ENCODE peak calls at places on chromosomes 16 and 17, in seven cellular contexts. T, D, Z, A, F, C and H are unnamed samples.
A peak's percentile ranks its signal among the peaks of the same experiment; 100 is the strongest.

GRCh38 chr16:73289232-73289631 is 241.3 kb upstream of the ZFHX3 start:
- DNase-seq in F (no peak), T (no peak), A (no peak), D (no peak), C (no peak), Z (no peak), H (no peak)

GRCh38 chr17:75827291-75828050 is 16.7 kb downstream of the UNC13D start:
- DNase-seq in F (peak; percentile 43), Z (peak; percentile 36), C (peak; percentile 61), D (peak; percentile 73), A (peak; percentile 35), T (peak; percentile 42), H (peak; percentile 35)

GRCh38 chr16:67147437-67148140 is 3.2 kb downstream of the B3GNT9 start:
- DNase-seq in C (no peak), T (no peak), D (no peak), Z (no peak), F (no peak), A (no peak), H (no peak)

GRCh38 chr16:46713634-46714033 is 24.2 kb downstream of the ORC6 start:
- DNase-seq in F (no peak), D (no peak), T (no peak), A (no peak), C (no peak), Z (no peak), H (no peak)

GRCh38 chr16:75792781-75793180 is 66.5 kb upstream of the CPHXL start:
- DNase-seq in F (no peak), T (no peak), Z (no peak), A (no peak), C (no peak), D (no peak), H (no peak)

GRCh38 chr16:76483510-76483909 is 206.3 kb downstream of the CNTNAP4 start:
- DNase-seq in D (no peak), T (no peak), C (no peak), A (no peak), F (no peak), Z (no peak), H (no peak)

GRCh38 chr16:11914759-11915643 is 755 bp downstream of the GSPT1 start:
- DNase-seq in T (no peak), A (no peak), F (peak; percentile 52), C (peak; percentile 30), D (peak; percentile 74), Z (no peak), H (no peak)

GRCh38 chr16:66430214-66430613 is 3.1 kb downstream of the BEAN1 start:
- DNase-seq in F (no peak), A (no peak), Z (no peak), D (no peak), T (no peak), C (no peak), H (no peak)

GRCh38 chr16:86449377-86450095 is 60.8 kb upstream of the FOXF1 start:
- DNase-seq in T (no peak), F (no peak), A (no peak), C (no peak), D (no peak), Z (no peak), H (no peak)

GRCh38 chr17:19641687-19642372 is 6.7 kb upstream of the ALDH3A2 start:
- DNase-seq in C (no peak), Z (no peak), A (no peak), D (no peak), T (no peak), F (no peak), H (no peak)

GRCh38 chr17:65202833-65203571 is 65.8 kb downstream of the RGS9 start:
- DNase-seq in F (no peak), A (no peak), D (no peak), Z (no peak), T (no peak), C (no peak), H (no peak)

GRCh38 chr17:75838410-75838809 is 5.8 kb downstream of the UNC13D start:
- DNase-seq in C (no peak), Z (no peak), A (no peak), F (no peak), T (no peak), D (no peak), H (no peak)

GRCh38 chr17:81012574-81013447 is 21.2 kb downstream of the CHMP6 start:
- DNase-seq in A (no peak), Z (no peak), T (no peak), F (no peak), C (no peak), D (no peak), H (no peak)

GRCh38 chr17:40124279-40125141 is 2.7 kb downstream of the MSL1 start:
- DNase-seq in C (no peak), D (peak; percentile 46), T (no peak), F (no peak), Z (no peak), A (no peak), H (no peak)

GRCh38 chr16:12061336-12062055 is 85.0 kb downstream of the SNX29 start:
- DNase-seq in D (peak; percentile 50), C (no peak), F (peak; percentile 10), A (no peak), T (no peak), Z (no peak), H (no peak)

GRCh38 chr16:27795992-27796614 is 246.2 kb downstream of the KATNIP start:
- DNase-seq in T (peak; percentile 46), D (peak; percentile 55), A (no peak), F (no peak), C (peak; percentile 6), Z (no peak), H (no peak)

GRCh38 chr17:61846976-61847375 is 16.4 kb downstream of the BRIP1 start:
- DNase-seq in Z (no peak), C (no peak), D (no peak), F (no peak), T (no peak), A (no peak), H (no peak)

GRCh38 chr17:30599424-30600061 is 122.3 kb downstream of the GOSR1 start:
- DNase-seq in D (no peak), C (no peak), T (no peak), Z (no peak), A (no peak), F (no peak), H (no peak)

GRCh38 chr17:13587487-13588338 is 14.0 kb downstream of the HS3ST3A1 start:
- DNase-seq in C (no peak), A (no peak), F (peak; percentile 53), Z (no peak), T (no peak), D (peak; percentile 69), H (no peak)

GRCh38 chr16:76963614-76964315 is 227.2 kb upstream of the MON1B start:
- DNase-seq in F (no peak), D (no peak), T (no peak), Z (no peak), C (no peak), A (no peak), H (no peak)

GRCh38 chr16:49734330-49734729 is 121.6 kb downstream of the ZNF423 start:
- DNase-seq in Z (no peak), T (no peak), F (no peak), A (no peak), C (no peak), D (no peak), H (no peak)

GRCh38 chr16:660459-661183 is 7.3 kb upstream of the RHOT2 start:
- DNase-seq in D (peak; percentile 59), A (peak; percentile 87), F (peak; percentile 77), C (peak; percentile 65), Z (peak; percentile 70), T (peak; percentile 90), H (no peak)

GRCh38 chr17:60554377-60554788 is 28.3 kb upstream of the APPBP2 start:
- DNase-seq in C (no peak), T (no peak), A (no peak), F (peak; percentile 68), Z (no peak), D (peak; percentile 71), H (peak; percentile 36)

GRCh38 chr16:30456302-30456701 is 10.6 kb upstream of the SEPHS2 start:
- DNase-seq in Z (no peak), A (no peak), C (no peak), D (no peak), F (no peak), T (no peak), H (no peak)

GRCh38 chr16:75227361-75228142 is 8.8 kb downstream of the CTRB1 start:
- DNase-seq in F (peak; percentile 1), Z (no peak), C (no peak), T (no peak), D (no peak), A (no peak), H (no peak)

GRCh38 chr16:8295436-8295835 is 294.9 kb downstream of the TMEM114 start:
- DNase-seq in T (no peak), D (no peak), A (no peak), F (no peak), Z (no peak), C (no peak), H (no peak)

GRCh38 chr17:44083250-44083849 is 12.8 kb downstream of the G6PC3 start:
- DNase-seq in T (no peak), D (no peak), F (no peak), Z (no peak), C (no peak), A (no peak), H (no peak)

GRCh38 chr16:88921603-88921995 is 55.1 kb upstream of the PABPN1L start:
- DNase-seq in T (no peak), C (no peak), D (no peak), F (no peak), Z (no peak), A (no peak), H (no peak)

GRCh38 chr16:84043486-84044107 is 1.0 kb upstream of the SLC38A8 start:
- DNase-seq in C (no peak), D (peak; percentile 53), A (no peak), T (no peak), Z (no peak), F (no peak), H (no peak)

GRCh38 chr17:81400154-81400938 is 5.1 kb downstream of the BAHCC1 start:
- DNase-seq in A (no peak), D (peak; percentile 76), F (peak; percentile 62), T (no peak), Z (no peak), C (no peak), H (no peak)

GRCh38 chr17:68763551-68763950 is 162.4 kb upstream of the FAM20A start:
- DNase-seq in Z (no peak), F (peak; percentile 42), A (no peak), T (no peak), C (no peak), D (peak; percentile 71), H (no peak)

GRCh38 chr17:67390006-67390645 is 13.0 kb downstream of the PITPNC1 start:
- DNase-seq in A (no peak), C (no peak), T (no peak), Z (no peak), F (no peak), D (no peak), H (no peak)